ENCODE peak calls at places on chromosomes 2 and 18, in six cellular contexts. One of them, this sample, is unnamed.
A peak's percentile ranks its signal among the peaks of the same experiment; 100 is the strongest.

GRCh38 chr2:224395646-224396390 is 6.1 kb downstream of the FAM124B start:
- DNase-seq in A549: no peak
- DNase-seq in sciatic nerve: no peak
- DNase-seq in pons: no peak
- DNase-seq in activated naive CD4-positive, alpha-beta T cell: no peak
- DNase-seq in islet precursor cell: peak; percentile 59
- DNase-seq in this sample: no peak

GRCh38 chr2:233919319-233919718 is 2.1 kb downstream of the TRPM8 start:
- DNase-seq in A549: no peak
- DNase-seq in pons: no peak
- DNase-seq in sciatic nerve: no peak
- DNase-seq in islet precursor cell: no peak
- DNase-seq in activated naive CD4-positive, alpha-beta T cell: no peak
- DNase-seq in this sample: no peak

GRCh38 chr18:79947881-79948610 is 3.4 kb downstream of the SLC66A2 start:
- DNase-seq in islet precursor cell: peak; percentile 27
- DNase-seq in activated naive CD4-positive, alpha-beta T cell: no peak
- DNase-seq in sciatic nerve: peak; percentile 52
- DNase-seq in A549: no peak
- DNase-seq in pons: no peak
- DNase-seq in this sample: no peak

GRCh38 chr18:58674863-58675472 is 3.7 kb downstream of the MALT1 start:
- DNase-seq in sciatic nerve: no peak
- DNase-seq in activated naive CD4-positive, alpha-beta T cell: no peak
- DNase-seq in pons: no peak
- DNase-seq in A549: no peak
- DNase-seq in islet precursor cell: no peak
- DNase-seq in this sample: no peak

GRCh38 chr18:29531746-29532145 is 1354.8 kb upstream of the CDH2 start:
- DNase-seq in A549: no peak
- DNase-seq in islet precursor cell: no peak
- DNase-seq in sciatic nerve: no peak
- DNase-seq in pons: no peak
- DNase-seq in activated naive CD4-positive, alpha-beta T cell: no peak
- DNase-seq in this sample: no peak

GRCh38 chr2:218859994-218860831 is 608 bp downstream of the WNT6 start:
- DNase-seq in A549: no peak
- DNase-seq in sciatic nerve: peak; percentile 53
- DNase-seq in pons: no peak
- DNase-seq in islet precursor cell: peak; percentile 65
- DNase-seq in activated naive CD4-positive, alpha-beta T cell: no peak
- DNase-seq in this sample: no peak

GRCh38 chr2:178523596-178524134 is 43.4 kb downstream of the PLEKHA3 start:
- DNase-seq in pons: peak; percentile 17
- DNase-seq in sciatic nerve: no peak
- DNase-seq in islet precursor cell: no peak
- DNase-seq in activated naive CD4-positive, alpha-beta T cell: no peak
- DNase-seq in A549: peak; percentile 3
- DNase-seq in this sample: no peak

GRCh38 chr2:72024451-72025175 is 123.0 kb downstream of the CYP26B1 start:
- DNase-seq in pons: no peak
- DNase-seq in activated naive CD4-positive, alpha-beta T cell: no peak
- DNase-seq in A549: no peak
- DNase-seq in sciatic nerve: peak; percentile 43
- DNase-seq in islet precursor cell: peak; percentile 40
- DNase-seq in this sample: no peak

GRCh38 chr2:9097239-9097638 is 93.8 kb upstream of the MBOAT2 start:
- DNase-seq in activated naive CD4-positive, alpha-beta T cell: no peak
- DNase-seq in A549: no peak
- DNase-seq in islet precursor cell: peak; percentile 75
- DNase-seq in sciatic nerve: no peak
- DNase-seq in pons: no peak
- DNase-seq in this sample: no peak

GRCh38 chr2:237024255-237024654 is 61.4 kb upstream of the COPS8 start:
- DNase-seq in pons: no peak
- DNase-seq in sciatic nerve: no peak
- DNase-seq in A549: no peak
- DNase-seq in activated naive CD4-positive, alpha-beta T cell: no peak
- DNase-seq in islet precursor cell: no peak
- DNase-seq in this sample: no peak

GRCh38 chr18:61551586-61551985 is 218.4 kb downstream of the CDH20 start:
- DNase-seq in activated naive CD4-positive, alpha-beta T cell: no peak
- DNase-seq in islet precursor cell: peak; percentile 83
- DNase-seq in A549: peak; percentile 39
- DNase-seq in sciatic nerve: no peak
- DNase-seq in pons: peak; percentile 80
- DNase-seq in this sample: peak; percentile 80

GRCh38 chr18:13246591-13246990 is 28.0 kb downstream of the LDLRAD4 start:
- DNase-seq in sciatic nerve: no peak
- DNase-seq in pons: no peak
- DNase-seq in islet precursor cell: peak; percentile 60
- DNase-seq in A549: no peak
- DNase-seq in activated naive CD4-positive, alpha-beta T cell: no peak
- DNase-seq in this sample: no peak

GRCh38 chr2:28543316-28544068 is 47.6 kb downstream of the PLB1 start:
- DNase-seq in sciatic nerve: no peak
- DNase-seq in pons: no peak
- DNase-seq in islet precursor cell: peak; percentile 73
- DNase-seq in activated naive CD4-positive, alpha-beta T cell: no peak
- DNase-seq in A549: no peak
- DNase-seq in this sample: no peak

GRCh38 chr2:69624611-69625010 is 18.9 kb downstream of the AAK1 start:
- DNase-seq in A549: no peak
- DNase-seq in pons: peak; percentile 49
- DNase-seq in sciatic nerve: no peak
- DNase-seq in islet precursor cell: no peak
- DNase-seq in activated naive CD4-positive, alpha-beta T cell: no peak
- DNase-seq in this sample: no peak

GRCh38 chr2:20916604-20917286 is 93.8 kb upstream of the LDAH start:
- DNase-seq in islet precursor cell: peak; percentile 50
- DNase-seq in A549: peak; percentile 39
- DNase-seq in activated naive CD4-positive, alpha-beta T cell: no peak
- DNase-seq in pons: peak; percentile 46
- DNase-seq in sciatic nerve: no peak
- DNase-seq in this sample: peak; percentile 11

GRCh38 chr18:11518788-11519685 is 90.4 kb upstream of the SLC35G4 start:
- DNase-seq in islet precursor cell: peak; percentile 87
- DNase-seq in sciatic nerve: no peak
- DNase-seq in A549: peak; percentile 50
- DNase-seq in activated naive CD4-positive, alpha-beta T cell: no peak
- DNase-seq in pons: peak; percentile 54
- DNase-seq in this sample: peak; percentile 45

GRCh38 chr2:179263460-179264237 is 983 bp downstream of the SESTD1 start:
- DNase-seq in pons: peak; percentile 73
- DNase-seq in A549: peak; percentile 28
- DNase-seq in activated naive CD4-positive, alpha-beta T cell: no peak
- DNase-seq in sciatic nerve: peak; percentile 75
- DNase-seq in islet precursor cell: peak; percentile 67
- DNase-seq in this sample: peak; percentile 50

GRCh38 chr18:354456-354855 is 86.6 kb upstream of the THOC1 start:
- DNase-seq in pons: no peak
- DNase-seq in activated naive CD4-positive, alpha-beta T cell: no peak
- DNase-seq in A549: no peak
- DNase-seq in islet precursor cell: no peak
- DNase-seq in sciatic nerve: no peak
- DNase-seq in this sample: no peak